ENCODE peak calls at places on chromosome 4, in nine cellular contexts. W is transverse colon, E is left ventricle myocardium inferior, X is adrenal gland, R is ascending aorta, I is HCT116, Q is A549, T is suprapubic skin, Y is heart right ventricle. F is an unnamed sample. For H3K4me1, the result is how much of the 10 kb centered on the place peaks cover.

GRCh38 chr4:52825311-52826090 is 36.6 kb upstream of the RASL11B start:
- DNase-seq in W (no peak), E (no peak), X (no peak), R (no peak), I (peak), Q (no peak), T (no peak), Y (no peak), F (no peak)

GRCh38 chr4:121277194-121278105 is 103.4 kb downstream of the QRFPR start:
- DNase-seq in W (peak), E (no peak), X (no peak), R (no peak), I (peak), Q (peak), T (no peak), Y (no peak), F (no peak)

GRCh38 chr4:33722254-33722653 is 2522.1 kb downstream of the ARAP2 start:
- DNase-seq in W (no peak), E (no peak), X (no peak), R (no peak), I (no peak), Q (no peak), T (no peak), Y (no peak), F (no peak)

GRCh38 chr4:95377511-95377910 is 171.3 kb downstream of the UNC5C start:
- DNase-seq in W (no peak), E (no peak), X (no peak), R (no peak), I (no peak), Q (no peak), T (no peak), Y (no peak), F (no peak)

GRCh38 chr4:110704748-110705439 is 82.0 kb upstream of the PITX2 start:
- DNase-seq in W (no peak), E (no peak), X (no peak), R (no peak), I (no peak), Q (no peak), T (no peak), Y (no peak), F (no peak)

GRCh38 chr4:169604131-169604900 is 8.1 kb downstream of the NEK1 start:
- DNase-seq in W (no peak), E (no peak), X (no peak), R (no peak), I (no peak), Q (peak), T (no peak), Y (no peak), F (no peak)

GRCh38 chr4:93731448-93731847 is 97.1 kb upstream of the ATOH1 start:
- DNase-seq in W (no peak), E (no peak), X (peak), R (no peak), I (no peak), Q (no peak), T (no peak), Y (no peak), F (no peak)

GRCh38 chr4:7772708-7773385 is 166.8 kb downstream of the AFAP1 start:
- DNase-seq in W (peak), E (peak), X (peak), R (no peak), I (no peak), Q (no peak), T (peak), Y (peak), F (no peak)

GRCh38 chr4:153045111-153045982 is 109.2 kb downstream of the FHDC1 start:
- DNase-seq in W (no peak), E (no peak), X (no peak), R (no peak), I (no peak), Q (no peak), T (no peak), Y (no peak), F (no peak)

GRCh38 chr4:20954541-20954940 is 254.3 kb downstream of the PACRGL start:
- DNase-seq in W (no peak), E (no peak), X (no peak), R (no peak), I (no peak), Q (no peak), T (no peak), Y (no peak), F (no peak)

GRCh38 chr4:25723409-25723808 is 67.8 kb downstream of the SLC34A2 start:
- DNase-seq in W (no peak), E (no peak), X (no peak), R (no peak), I (no peak), Q (no peak), T (no peak), Y (no peak), F (no peak)

GRCh38 chr4:71303850-71304249 is 35.0 kb upstream of the SLC4A4 start:
- DNase-seq in W (no peak), E (no peak), X (no peak), R (no peak), I (no peak), Q (no peak), T (no peak), Y (no peak), F (no peak)

GRCh38 chr4:90536408-90536807 is 409.2 kb downstream of the CCSER1 start:
- DNase-seq in W (no peak), E (no peak), X (no peak), R (no peak), I (no peak), Q (no peak), T (no peak), Y (no peak), F (no peak)

GRCh38 chr4:54971474-54971950 is 153.9 kb downstream of the KDR start:
- DNase-seq in W (no peak), E (no peak), X (no peak), R (no peak), I (peak), Q (peak), T (no peak), Y (no peak), F (no peak)

GRCh38 chr4:1363540-1363939 is 16.5 kb downstream of the UVSSA start:
- DNase-seq in W (no peak), E (no peak), X (no peak), R (no peak), I (no peak), Q (no peak), T (no peak), Y (no peak), F (no peak)

GRCh38 chr4:98614081-98614480 is 44.3 kb downstream of the TSPAN5 start:
- DNase-seq in W (no peak), E (no peak), X (no peak), R (no peak), I (no peak), Q (no peak), T (no peak), Y (no peak), F (no peak)
- H3K4me1 ChIP-seq in W (under half), E (under half), X (under half), R (under half), I (under half), Q (under half), T (under half), Y (under half), F (under half)

GRCh38 chr4:106569151-106570029 is 200.8 kb upstream of the GIMD1 start:
- DNase-seq in W (no peak), E (no peak), X (no peak), R (no peak), I (no peak), Q (no peak), T (no peak), Y (no peak), F (no peak)
- H3K4me3 ChIP-seq in W (no peak), E (no peak), X (no peak), R (no peak), I (no peak), Q (no peak), T (no peak), Y (no peak), F (no peak)

GRCh38 chr4:76377922-76378321 is 43.0 kb downstream of the CCDC158 start:
- DNase-seq in W (peak), E (no peak), X (peak), R (no peak), I (peak), Q (peak), T (no peak), Y (no peak), F (peak)
- TF ChIP-seq CTCF in W (peak), E (peak), X (peak), R (peak), I (peak), Q (peak), T (no peak), Y (peak), F (peak)

DNA sequence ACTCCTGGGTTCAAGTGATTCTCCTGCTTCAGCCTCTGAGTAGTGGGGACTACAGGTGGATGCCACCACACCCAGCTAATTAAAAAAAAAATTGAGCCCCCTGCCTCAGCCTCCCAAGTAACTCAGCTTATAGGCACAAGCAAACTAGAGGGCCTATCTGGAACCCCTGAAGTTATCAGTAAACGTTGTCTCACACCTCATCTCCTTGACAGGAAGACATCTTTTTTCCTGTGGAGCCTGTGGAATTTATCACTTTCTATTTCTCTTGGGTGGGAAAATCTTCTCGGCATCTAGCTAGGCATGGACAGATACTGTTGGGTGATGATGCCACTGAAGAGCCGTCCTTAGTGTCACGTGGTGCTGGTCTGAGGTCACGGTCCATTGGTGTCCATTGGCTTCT is 171.3 kb downstream of the SOWAHB start:
- DNase-seq in W (no peak), E (no peak), X (no peak), R (no peak), I (no peak), Q (no peak), T (no peak), Y (no peak), F (no peak)
- H3K4me1 ChIP-seq in W (under half), E (under half), X (under half), R (under half), I (under half), Q (under half), T (under half), Y (under half), F (under half)

GRCh38 chr4:88277711-88278025 is 6.7 kb downstream of the PPM1K start:
- DNase-seq in W (no peak), E (no peak), X (no peak), R (no peak), I (no peak), Q (no peak), T (no peak), Y (no peak), F (no peak)
- H3K4me3 ChIP-seq in W (no peak), E (peak), X (no peak), R (no peak), I (no peak), Q (no peak), T (no peak), Y (no peak), F (no peak)

DNA sequence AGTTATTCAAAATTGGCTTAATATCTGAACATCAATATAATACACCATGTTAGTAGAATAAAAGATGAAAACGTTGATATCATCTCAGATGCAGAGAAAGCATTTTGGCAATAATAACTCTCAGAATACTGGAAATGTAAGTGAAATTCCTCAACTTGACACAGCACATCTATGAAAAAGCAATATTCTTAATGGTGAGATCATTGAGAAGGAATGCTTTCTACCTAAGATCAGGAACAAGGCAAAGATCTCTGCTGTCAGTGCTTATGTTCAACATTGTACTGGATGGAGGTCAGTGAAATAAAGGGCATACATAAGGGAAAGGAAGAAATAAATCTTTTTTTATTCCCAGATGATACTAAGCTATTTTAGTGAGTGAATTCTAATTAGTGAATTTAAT is 40.6 kb downstream of the MRPL1 start:
- DNase-seq in W (no peak), E (no peak), X (no peak), R (no peak), I (no peak), Q (no peak), T (no peak), Y (no peak), F (no peak)
- TF ChIP-seq CTCF in W (no peak), E (no peak), X (no peak), R (no peak), I (no peak), Q (no peak), T (no peak), Y (no peak), F (no peak)

DNA sequence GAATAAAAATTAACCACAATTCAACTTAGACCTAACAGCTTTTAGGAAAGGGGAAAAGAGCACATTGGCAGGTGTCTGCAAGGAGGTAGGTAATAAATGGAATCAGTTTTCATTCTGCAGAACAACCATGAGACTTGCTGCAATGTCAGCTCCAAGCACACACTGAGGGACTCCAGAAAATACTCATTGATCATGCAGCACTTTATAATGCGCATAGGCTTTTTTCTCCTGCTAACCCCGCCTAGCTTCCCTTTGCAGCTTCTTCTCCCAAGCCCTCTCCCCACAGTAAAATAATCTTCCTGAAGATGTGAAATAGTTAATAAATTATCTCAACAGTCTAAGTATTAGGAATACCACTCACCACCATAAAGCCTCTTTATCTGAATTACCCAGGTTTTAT is 36.9 kb downstream of the ANKRD17 start:
- DNase-seq in W (no peak), E (no peak), X (no peak), R (no peak), I (no peak), Q (no peak), T (no peak), Y (no peak), F (no peak)
- H3K4me1 ChIP-seq in W (under half), E (half or more), X (under half), R (under half), I (under half), Q (under half), T (under half), Y (under half), F (under half)

GRCh38 chr4:48693856-48694574 is 86.1 kb downstream of the FRYL start:
- DNase-seq in W (no peak), E (no peak), X (no peak), R (no peak), I (no peak), Q (no peak), T (no peak), Y (no peak), F (no peak)

GRCh38 chr4:48698029-48698901 is 81.8 kb downstream of the FRYL start:
- DNase-seq in W (peak), E (peak), X (peak), R (no peak), I (peak), Q (peak), T (peak), Y (peak), F (peak)

GRCh38 chr4:48694824-48695223 is 85.3 kb downstream of the FRYL start:
- DNase-seq in W (no peak), E (no peak), X (no peak), R (no peak), I (no peak), Q (no peak), T (no peak), Y (no peak), F (no peak)

GRCh38 chr4:48704091-48704802 is 75.8 kb downstream of the FRYL start:
- DNase-seq in W (no peak), E (no peak), X (no peak), R (no peak), I (no peak), Q (no peak), T (no peak), Y (no peak), F (no peak)

GRCh38 chr4:48699470-48699869 is 80.6 kb downstream of the FRYL start:
- DNase-seq in W (no peak), E (no peak), X (no peak), R (no peak), I (peak), Q (peak), T (no peak), Y (no peak), F (no peak)
- H3K4me3 ChIP-seq in W (no peak), E (no peak), X (no peak), R (no peak), I (peak), Q (peak), T (no peak), Y (no peak), F (no peak)

GRCh38 chr4:76787898-76788297 is 110.0 kb downstream of the SOWAHB start:
- DNase-seq in W (no peak), E (no peak), X (no peak), R (no peak), I (no peak), Q (no peak), T (no peak), Y (no peak), F (no peak)
- TF ChIP-seq CTCF in W (no peak), E (no peak), X (no peak), R (no peak), I (no peak), Q (no peak), T (no peak), Y (no peak), F (no peak)

F was measured in lung.